ENCODE peak calls at places on chromosomes 7 and 10, in five cellular contexts. One of them, this sample, is unnamed.

GRCh38 chr7:43108255-43109011 is 4.0 kb upstream of the HECW1 start:
- DNase-seq in Panc1: peak; percentile 47
- DNase-seq in endothelial cell of umbilical vein: peak; percentile 58
- DNase-seq in HL-60: peak; percentile 10
- DNase-seq in heart left ventricle: peak; percentile 23
- DNase-seq in this sample: peak; percentile 77

GRCh38 chr7:12518920-12519681 is 51.4 kb upstream of the SCIN start:
- DNase-seq in Panc1: no peak
- DNase-seq in endothelial cell of umbilical vein: peak; percentile 5
- DNase-seq in HL-60: no peak
- DNase-seq in heart left ventricle: no peak
- DNase-seq in this sample: peak; percentile 14

GRCh38 chr7:2527505-2528464 is 8.2 kb downstream of the LFNG start:
- DNase-seq in Panc1: no peak
- DNase-seq in endothelial cell of umbilical vein: no peak
- DNase-seq in HL-60: peak; percentile 55
- DNase-seq in heart left ventricle: no peak
- DNase-seq in this sample: no peak

GRCh38 chr7:83347836-83348482 is 185.3 kb upstream of the PCLO start:
- DNase-seq in Panc1: no peak
- DNase-seq in endothelial cell of umbilical vein: peak; percentile 33
- DNase-seq in HL-60: no peak
- DNase-seq in heart left ventricle: no peak
- DNase-seq in this sample: no peak

GRCh38 chr7:2157473-2158279 is 75.1 kb downstream of the MAD1L1 start:
- DNase-seq in Panc1: peak; percentile 32
- DNase-seq in endothelial cell of umbilical vein: peak; percentile 31
- DNase-seq in HL-60: no peak
- DNase-seq in heart left ventricle: peak; percentile 54
- DNase-seq in this sample: no peak

GRCh38 chr10:90859321-90859751 is 1.5 kb upstream of the HTR7 start:
- DNase-seq in Panc1: peak; percentile 83
- DNase-seq in endothelial cell of umbilical vein: peak; percentile 46
- DNase-seq in HL-60: peak; percentile 34
- DNase-seq in heart left ventricle: no peak
- DNase-seq in this sample: no peak

GRCh38 chr7:157043745-157044144 is 33.3 kb upstream of the MNX1 start:
- DNase-seq in Panc1: no peak
- DNase-seq in endothelial cell of umbilical vein: no peak
- DNase-seq in HL-60: no peak
- DNase-seq in heart left ventricle: no peak
- DNase-seq in this sample: no peak

GRCh38 chr10:31706921-31707571 is 221.6 kb downstream of the ARHGAP12 start:
- DNase-seq in Panc1: no peak
- DNase-seq in endothelial cell of umbilical vein: peak; percentile 28
- DNase-seq in HL-60: peak; percentile 90
- DNase-seq in heart left ventricle: peak; percentile 55
- DNase-seq in this sample: no peak

GRCh38 chr10:133475821-133476640 is 22.3 kb downstream of the SCART1 start:
- DNase-seq in Panc1: no peak
- DNase-seq in endothelial cell of umbilical vein: no peak
- DNase-seq in HL-60: no peak
- DNase-seq in heart left ventricle: no peak
- DNase-seq in this sample: no peak

GRCh38 chr7:98120559-98120958 is 13.9 kb downstream of the LMTK2 start:
- DNase-seq in Panc1: no peak
- DNase-seq in endothelial cell of umbilical vein: no peak
- DNase-seq in HL-60: no peak
- DNase-seq in heart left ventricle: peak; percentile 28
- DNase-seq in this sample: no peak

GRCh38 chr7:150845471-150845870 is 6.8 kb upstream of the AOC1 start:
- DNase-seq in Panc1: no peak
- DNase-seq in endothelial cell of umbilical vein: no peak
- DNase-seq in HL-60: no peak
- DNase-seq in heart left ventricle: peak; percentile 59
- DNase-seq in this sample: no peak

GRCh38 chr10:31939797-31940708 is 11.4 kb upstream of the ARHGAP12 start:
- DNase-seq in Panc1: no peak
- DNase-seq in endothelial cell of umbilical vein: peak; percentile 22
- DNase-seq in HL-60: no peak
- DNase-seq in heart left ventricle: no peak
- DNase-seq in this sample: no peak

GRCh38 chr7:90210925-90211324 is 615 bp upstream of the STEAP2 start:
- DNase-seq in Panc1: no peak
- DNase-seq in endothelial cell of umbilical vein: no peak
- DNase-seq in HL-60: no peak
- DNase-seq in heart left ventricle: no peak
- DNase-seq in this sample: peak; percentile 24

GRCh38 chr7:82760831-82761230 is 317.3 kb upstream of the CACNA2D1 start:
- DNase-seq in Panc1: no peak
- DNase-seq in endothelial cell of umbilical vein: no peak
- DNase-seq in HL-60: no peak
- DNase-seq in heart left ventricle: no peak
- DNase-seq in this sample: no peak

GRCh38 chr7:103795787-103796186 is 193.7 kb downstream of the RELN start:
- DNase-seq in Panc1: no peak
- DNase-seq in endothelial cell of umbilical vein: no peak
- DNase-seq in HL-60: no peak
- DNase-seq in heart left ventricle: no peak
- DNase-seq in this sample: no peak

GRCh38 chr10:98087309-98087708 is 47.1 kb upstream of the R3HCC1L start:
- DNase-seq in Panc1: no peak
- DNase-seq in endothelial cell of umbilical vein: no peak
- DNase-seq in HL-60: no peak
- DNase-seq in heart left ventricle: no peak
- DNase-seq in this sample: no peak

GRCh38 chr10:105149371-105149871 is 508.3 kb downstream of the SORCS3 start:
- DNase-seq in Panc1: no peak
- DNase-seq in endothelial cell of umbilical vein: no peak
- DNase-seq in HL-60: no peak
- DNase-seq in heart left ventricle: no peak
- DNase-seq in this sample: no peak

GRCh38 chr7:43083091-43083490 is 29.4 kb upstream of the HECW1 start:
- DNase-seq in Panc1: no peak
- DNase-seq in endothelial cell of umbilical vein: no peak
- DNase-seq in HL-60: no peak
- DNase-seq in heart left ventricle: no peak
- DNase-seq in this sample: no peak

GRCh38 chr10:94093286-94093905 is 99.7 kb downstream of the PLCE1 start:
- DNase-seq in Panc1: no peak
- DNase-seq in endothelial cell of umbilical vein: no peak
- DNase-seq in HL-60: no peak
- DNase-seq in heart left ventricle: no peak
- DNase-seq in this sample: no peak

GRCh38 chr10:115026041-115026779 is 67.0 kb upstream of the ATRNL1 start:
- DNase-seq in Panc1: no peak
- DNase-seq in endothelial cell of umbilical vein: no peak
- DNase-seq in HL-60: no peak
- DNase-seq in heart left ventricle: no peak
- DNase-seq in this sample: no peak

GRCh38 chr10:73644015-73644743 is 2.9 kb upstream of the MYOZ1 start:
- DNase-seq in Panc1: peak; percentile 69
- DNase-seq in endothelial cell of umbilical vein: peak; percentile 70
- DNase-seq in HL-60: no peak
- DNase-seq in heart left ventricle: peak; percentile 60
- DNase-seq in this sample: peak; percentile 79

GRCh38 chr10:133420579-133420978 is 3.8 kb downstream of the SPRN start:
- DNase-seq in Panc1: no peak
- DNase-seq in endothelial cell of umbilical vein: no peak
- DNase-seq in HL-60: no peak
- DNase-seq in heart left ventricle: no peak
- DNase-seq in this sample: no peak

GRCh38 chr10:86607674-86608073 is 46.7 kb upstream of the OPN4 start:
- DNase-seq in Panc1: no peak
- DNase-seq in endothelial cell of umbilical vein: no peak
- DNase-seq in HL-60: no peak
- DNase-seq in heart left ventricle: no peak
- DNase-seq in this sample: no peak

GRCh38 chr10:30718877-30719268 is 89.3 kb upstream of the LYZL2 start:
- DNase-seq in Panc1: no peak
- DNase-seq in endothelial cell of umbilical vein: no peak
- DNase-seq in HL-60: no peak
- DNase-seq in heart left ventricle: no peak
- DNase-seq in this sample: no peak

GRCh38 chr10:27104919-27105318 is 4.6 kb upstream of the ANKRD26 start:
- DNase-seq in Panc1: no peak
- DNase-seq in endothelial cell of umbilical vein: no peak
- DNase-seq in HL-60: no peak
- DNase-seq in heart left ventricle: no peak
- DNase-seq in this sample: no peak

GRCh38 chr10:78388331-78389050 is 354.8 kb downstream of the RPS24 start:
- DNase-seq in Panc1: no peak
- DNase-seq in endothelial cell of umbilical vein: no peak
- DNase-seq in HL-60: no peak
- DNase-seq in heart left ventricle: no peak
- DNase-seq in this sample: no peak

GRCh38 chr10:78393094-78393493 is 359.4 kb downstream of the RPS24 start:
- DNase-seq in Panc1: no peak
- DNase-seq in endothelial cell of umbilical vein: no peak
- DNase-seq in HL-60: no peak
- DNase-seq in heart left ventricle: no peak
- DNase-seq in this sample: no peak

GRCh38 chr10:78390051-78390450 is 356.4 kb downstream of the RPS24 start:
- DNase-seq in Panc1: no peak
- DNase-seq in endothelial cell of umbilical vein: no peak
- DNase-seq in HL-60: no peak
- DNase-seq in heart left ventricle: no peak
- DNase-seq in this sample: no peak

GRCh38 chr10:78389419-78389818 is 355.8 kb downstream of the RPS24 start:
- DNase-seq in Panc1: no peak
- DNase-seq in endothelial cell of umbilical vein: no peak
- DNase-seq in HL-60: no peak
- DNase-seq in heart left ventricle: no peak
- DNase-seq in this sample: no peak

DNA sequence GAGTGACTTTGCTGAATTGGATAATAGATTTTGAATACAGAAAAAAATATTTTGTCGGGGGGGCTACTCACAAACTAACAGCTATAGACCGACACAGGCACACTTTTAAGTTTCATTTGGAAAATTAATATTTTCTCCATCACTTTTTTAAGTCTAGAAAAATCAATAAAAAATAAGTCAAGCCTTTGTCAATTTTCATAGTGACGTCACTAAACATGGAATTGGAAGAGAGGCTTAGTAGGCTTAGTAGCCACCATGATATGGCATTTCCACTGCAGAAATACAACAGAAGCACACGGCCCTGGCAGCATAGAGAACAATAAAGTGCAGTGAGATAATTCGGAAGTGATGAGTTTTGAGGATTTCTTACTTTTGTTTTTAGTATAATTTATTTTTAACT is 357.2 kb downstream of the RPS24 start:
- DNase-seq in Panc1: no peak
- DNase-seq in endothelial cell of umbilical vein: no peak
- DNase-seq in HL-60: no peak
- DNase-seq in heart left ventricle: no peak
- DNase-seq in this sample: no peak
- TF ChIP-seq CTCF in Panc1: no peak
- TF ChIP-seq CTCF in endothelial cell of umbilical vein: no peak
- TF ChIP-seq CTCF in HL-60: no peak
- TF ChIP-seq CTCF in heart left ventricle: no peak
- TF ChIP-seq CTCF in this sample: no peak

GRCh38 chr10:120414946-120415345 is 42.1 kb upstream of the PLPP4 start:
- DNase-seq in Panc1: no peak
- DNase-seq in endothelial cell of umbilical vein: no peak
- DNase-seq in HL-60: no peak
- DNase-seq in heart left ventricle: no peak
- DNase-seq in this sample: no peak
- TF ChIP-seq CTCF in Panc1: no peak
- TF ChIP-seq CTCF in endothelial cell of umbilical vein: no peak
- TF ChIP-seq CTCF in HL-60: no peak
- TF ChIP-seq CTCF in heart left ventricle: no peak
- TF ChIP-seq CTCF in this sample: no peak

DNA sequence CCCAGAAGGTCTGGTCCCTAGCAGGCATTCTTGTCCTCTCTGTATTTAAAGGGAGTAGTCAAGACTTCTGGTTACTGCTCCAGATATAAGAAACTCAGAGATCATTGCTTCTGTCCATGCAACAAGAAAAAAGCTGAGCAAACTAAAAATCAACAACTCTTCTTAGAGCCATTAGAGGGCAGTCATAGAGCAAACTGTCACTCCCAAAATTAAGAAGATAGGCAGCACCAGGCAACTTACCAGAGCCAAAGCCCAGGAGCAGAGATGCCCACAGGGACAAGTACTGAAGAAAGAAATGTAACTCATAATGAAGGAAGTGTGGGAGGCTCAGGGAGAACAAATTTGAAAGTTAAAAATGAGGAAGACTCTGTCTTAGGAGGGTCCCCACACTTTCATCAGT is 472.9 kb upstream of the COBL start:
- DNase-seq in Panc1: no peak
- DNase-seq in endothelial cell of umbilical vein: no peak
- DNase-seq in HL-60: no peak
- DNase-seq in heart left ventricle: no peak
- DNase-seq in this sample: no peak
- TF ChIP-seq CTCF in Panc1: peak; percentile 24
- TF ChIP-seq CTCF in endothelial cell of umbilical vein: no peak
- TF ChIP-seq CTCF in HL-60: no peak
- TF ChIP-seq CTCF in heart left ventricle: no peak
- TF ChIP-seq CTCF in this sample: no peak

GRCh38 chr10:35203744-35204143 is 77.1 kb downstream of the CREM start:
- DNase-seq in Panc1: no peak
- DNase-seq in endothelial cell of umbilical vein: no peak
- DNase-seq in HL-60: no peak
- DNase-seq in heart left ventricle: no peak
- DNase-seq in this sample: no peak
- TF ChIP-seq CTCF in Panc1: no peak
- TF ChIP-seq CTCF in endothelial cell of umbilical vein: no peak
- TF ChIP-seq CTCF in HL-60: no peak
- TF ChIP-seq CTCF in heart left ventricle: no peak
- TF ChIP-seq CTCF in this sample: no peak

DNA sequence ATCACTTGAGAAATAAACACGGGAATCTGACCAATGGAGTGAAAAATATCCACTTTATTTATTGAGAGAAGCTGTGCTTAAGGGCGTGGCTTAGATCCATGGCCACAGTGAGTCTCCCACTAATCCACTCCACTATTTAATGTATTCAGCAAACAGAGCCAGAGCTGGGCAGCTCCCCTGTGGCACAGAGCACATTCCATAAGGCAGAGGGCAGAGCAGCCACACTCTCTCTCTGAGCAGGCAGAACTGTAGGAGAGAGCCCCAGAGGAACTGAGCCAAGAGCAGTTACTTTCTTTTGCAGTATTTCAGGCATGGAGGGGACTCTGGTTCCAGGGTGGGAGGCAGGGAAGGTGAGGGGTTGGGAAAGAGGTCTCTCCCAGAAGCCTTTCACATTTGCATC is 106.0 kb downstream of the GALNT17 start:
- DNase-seq in Panc1: no peak
- DNase-seq in endothelial cell of umbilical vein: no peak
- DNase-seq in HL-60: no peak
- DNase-seq in heart left ventricle: peak; percentile 32
- DNase-seq in this sample: no peak
- TF ChIP-seq CTCF in Panc1: no peak
- TF ChIP-seq CTCF in endothelial cell of umbilical vein: no peak
- TF ChIP-seq CTCF in HL-60: no peak
- TF ChIP-seq CTCF in heart left ventricle: no peak
- TF ChIP-seq CTCF in this sample: no peak

This sample was measured in GM20000.